ENCODE peak calls at places on chromosomes 7 and 10, in four cellular contexts. Z, R, S and I are unnamed samples.

GRCh38 chr10:21234761-21235160 is 290.7 kb downstream of the SKIDA1 start:
- DNase-seq in R (no peak), Z (no peak), S (no peak), I (no peak)

GRCh38 chr7:16318989-16319915 is 102.1 kb downstream of the CRPPA start:
- DNase-seq in R (peak), S (no peak), Z (peak), I (no peak)

GRCh38 chr10:79396587-79396986 is 48.8 kb downstream of the ZCCHC24 start:
- DNase-seq in Z (no peak), S (no peak), R (no peak), I (no peak)

GRCh38 chr7:54701982-54702381 is 57.0 kb downstream of the SEC61G start:
- DNase-seq in Z (no peak), R (no peak), S (no peak), I (no peak)

GRCh38 chr10:73860050-73860491 is 14.3 kb downstream of the CAMK2G start:
- DNase-seq in R (no peak), S (no peak), Z (no peak), I (no peak)

GRCh38 chr7:95469850-95470249 is 15.9 kb upstream of the ASB4 start:
- DNase-seq in R (no peak), S (peak), Z (no peak), I (no peak)

GRCh38 chr10:90227259-90227658 is 525.9 kb downstream of the KIF20B start:
- DNase-seq in R (peak), Z (no peak), S (no peak), I (no peak)

GRCh38 chr10:48404646-48405045 is 98.2 kb downstream of the MAPK8 start:
- DNase-seq in R (peak), Z (no peak), S (no peak), I (no peak)

DNA sequence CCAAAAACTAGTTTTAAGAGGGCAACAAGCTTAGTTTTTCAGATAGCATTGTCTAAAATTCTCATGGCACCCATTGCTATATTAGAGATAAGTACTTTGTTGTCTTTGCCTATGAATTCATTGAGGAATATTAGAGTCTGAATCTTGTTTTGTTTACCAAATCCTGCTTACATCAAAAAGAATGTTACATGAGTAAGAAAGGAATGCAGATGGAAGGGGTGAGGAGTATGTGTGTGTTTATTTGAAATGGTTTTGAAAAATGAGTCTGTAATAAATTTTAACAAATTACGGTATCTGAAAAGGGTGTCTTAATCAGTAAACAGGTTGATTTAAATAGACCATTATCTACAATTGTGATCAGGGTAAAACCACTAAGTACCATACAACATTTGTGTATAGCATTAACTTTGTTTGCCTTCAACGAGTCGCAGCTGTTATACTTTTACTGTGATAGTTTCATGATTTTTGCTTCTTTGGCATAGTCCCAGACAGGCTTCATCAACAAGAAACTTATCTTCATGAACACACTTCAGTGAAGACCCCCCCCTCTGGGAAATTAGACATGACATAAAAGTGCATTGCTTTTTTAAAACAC is 1183.9 kb upstream of the C7orf33 start:
- DNase-seq in R (peak), S (no peak), Z (no peak), I (no peak)
- TF ChIP-seq MAZ in R (no peak), S (no peak), Z (no peak), I (no peak)

DNA sequence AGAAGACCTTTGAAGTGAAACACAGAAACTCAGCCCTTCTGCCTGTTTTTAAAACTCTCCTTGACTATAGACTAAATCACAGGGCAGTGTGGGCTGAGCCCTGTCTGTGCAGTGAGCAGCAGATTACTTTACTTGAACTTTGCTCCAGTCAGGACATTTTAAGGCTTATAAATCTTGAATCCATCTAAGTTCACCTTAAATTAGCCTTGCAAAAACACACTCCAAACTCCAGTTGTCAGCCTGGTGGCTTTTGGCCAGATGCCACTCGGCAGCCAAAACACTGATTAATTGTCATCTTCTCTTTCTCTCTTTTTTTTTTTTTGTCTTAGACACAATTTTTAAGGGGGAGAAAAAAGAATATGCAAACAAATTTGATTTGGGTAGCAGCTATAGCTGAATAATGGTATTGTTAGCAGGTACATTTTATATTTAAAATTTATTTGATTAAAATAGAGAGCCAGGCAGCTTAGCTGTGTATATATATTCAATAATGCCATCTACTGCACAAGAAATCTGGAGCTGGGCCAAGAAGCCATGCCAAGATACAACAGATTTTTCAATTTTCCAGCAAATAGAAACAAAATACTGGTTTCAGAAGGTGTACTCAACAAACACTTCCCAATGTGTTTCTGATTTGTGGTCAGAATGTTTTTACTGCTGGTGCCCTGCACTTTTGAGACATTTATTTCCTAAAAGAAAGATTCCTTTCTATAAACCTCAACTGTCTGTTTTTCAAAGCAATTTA is 247.7 kb downstream of the TFEC start:
- DNase-seq in Z (no peak), S (no peak), R (no peak), I (no peak)
- TF ChIP-seq MAZ in Z (no peak), S (no peak), R (no peak), I (no peak)

GRCh38 chr7:88357295-88357694 is 50.6 kb upstream of the STEAP4 start:
- DNase-seq in R (no peak), Z (no peak), S (no peak), I (no peak)
- TF ChIP-seq MAZ in R (no peak), Z (no peak), S (no peak), I (no peak)

GRCh38 chr7:33907625-33908024 is 2.3 kb downstream of the BMPER start:
- DNase-seq in S (no peak), Z (no peak), R (no peak), I (no peak)

GRCh38 chr7:33906697-33907096 is 1.4 kb downstream of the BMPER start:
- DNase-seq in R (no peak), S (no peak), Z (no peak), I (no peak)

GRCh38 chr7:33904680-33905388 is 505 bp upstream of the BMPER start:
- DNase-seq in R (peak), Z (peak), S (peak), I (no peak)

GRCh38 chr7:33903770-33904679 is 1.3 kb upstream of the BMPER start:
- DNase-seq in R (peak), S (peak), Z (peak), I (no peak)

GRCh38 chr7:33905389-33906032 is at the start of gene BMPER:
- DNase-seq in S (no peak), R (peak), Z (peak), I (no peak)
- TF ChIP-seq MAZ in S (no peak), R (no peak), Z (no peak), I (no peak)

DNA sequence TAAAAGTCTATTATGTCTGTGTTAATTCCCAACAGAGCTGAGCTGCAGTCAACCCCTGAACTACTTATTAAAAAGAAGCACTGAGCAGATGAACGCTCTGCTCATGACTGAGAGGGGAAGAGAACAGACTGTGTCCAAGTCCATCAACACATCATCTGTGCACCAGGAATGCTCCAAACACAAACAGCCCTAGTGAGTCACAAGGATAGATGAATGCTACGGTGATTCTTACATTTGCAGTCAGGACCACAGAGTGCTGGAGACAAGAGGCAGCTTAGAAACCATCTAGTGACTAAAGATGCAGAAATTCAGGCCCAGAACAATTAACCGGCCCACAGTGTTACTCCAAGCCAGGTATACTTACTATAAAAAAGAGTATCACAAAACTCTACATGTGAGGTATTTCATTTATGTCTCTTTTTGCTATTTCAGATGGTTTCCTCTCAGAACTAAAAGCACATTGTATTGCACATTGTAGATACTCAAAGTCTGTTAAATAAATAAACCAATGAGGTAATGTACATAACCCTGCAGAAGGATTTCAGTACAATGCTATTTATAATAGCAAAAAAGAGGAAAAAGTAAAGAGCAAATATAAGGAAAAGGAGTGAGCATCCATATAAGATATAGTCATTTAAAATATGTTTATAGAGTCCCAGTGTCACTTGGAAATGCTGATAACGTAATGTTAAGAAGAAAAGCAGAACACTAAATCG is 159.2 kb downstream of the KCNMA1 start:
- DNase-seq in R (peak), Z (no peak), S (no peak), I (no peak)
- TF ChIP-seq MAZ in R (no peak), Z (no peak), S (no peak), I (no peak)

DNA sequence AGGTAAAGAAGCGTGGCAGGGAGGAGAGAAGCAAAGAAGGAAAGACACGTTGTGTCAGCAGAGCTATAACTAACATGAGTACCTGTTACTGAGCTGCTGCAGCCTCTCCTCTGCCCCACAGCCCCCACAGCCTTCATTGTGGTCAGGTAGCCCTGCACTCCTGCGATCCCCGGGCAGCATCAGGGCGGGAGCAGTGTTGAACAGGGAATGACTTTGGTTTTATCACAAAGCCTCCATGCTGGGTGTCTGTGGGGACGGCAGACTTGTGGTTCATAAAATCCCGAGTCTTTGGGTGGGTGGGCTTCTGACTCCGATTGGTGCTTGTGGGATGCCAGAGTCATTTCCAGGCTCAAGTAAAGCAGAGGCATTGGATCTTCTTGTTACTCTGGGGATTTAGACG is 14.8 kb upstream of the PRKAG2 start:
- DNase-seq in R (no peak), S (no peak), Z (no peak), I (no peak)
- TF ChIP-seq MAZ in R (no peak), S (no peak), Z (no peak), I (no peak)

GRCh38 chr7:140155428-140155827 is 21.4 kb downstream of the KDM7A start:
- DNase-seq in Z (no peak), S (no peak), R (no peak), I (no peak)
- TF ChIP-seq MAZ in Z (no peak), S (no peak), R (no peak), I (no peak)

GRCh38 chr7:36999851-37000480 is 275.7 kb upstream of the AOAH start:
- DNase-seq in R (no peak), Z (no peak), S (no peak), I (no peak)

GRCh38 chr7:36994456-36995112 is 270.3 kb upstream of the AOAH start:
- DNase-seq in Z (no peak), S (no peak), R (no peak), I (no peak)

GRCh38 chr7:37000514-37000913 is 276.2 kb upstream of the AOAH start:
- DNase-seq in Z (no peak), S (no peak), R (no peak), I (no peak)

GRCh38 chr7:36995776-36996175 is 271.5 kb upstream of the AOAH start:
- DNase-seq in S (no peak), R (no peak), Z (no peak), I (no peak)
- TF ChIP-seq MAZ in S (no peak), R (no peak), Z (no peak), I (no peak)